ENCODE peak calls at places on chromosomes 2 and 18, in four cellular contexts. M is K562, X is GM12878, V is H1. S is an unnamed sample.

GRCh38 chr2:226352941-226353558 is 446.6 kb downstream of the IRS1 start:
- DNase-seq in X (no peak), M (no peak), V (no peak), S (no peak)

GRCh38 chr2:110219496-110220192 is 7.3 kb upstream of the MTLN start:
- DNase-seq in M (no peak), V (no peak), X (no peak), S (no peak)

GRCh38 chr18:3332376-3332775 is 70.4 kb downstream of the MYL12B start:
- DNase-seq in M (no peak), V (no peak), X (no peak), S (no peak)

GRCh38 chr2:59021786-59022185 is 780.7 kb upstream of the FANCL start:
- DNase-seq in V (no peak), X (no peak), M (no peak), S (no peak)

GRCh38 chr2:37149626-37150322 is 7.0 kb downstream of the EIF2AK2 start:
- DNase-seq in X (no peak), V (no peak), M (peak), S (no peak)

GRCh38 chr18:79590191-79591039 is 89.2 kb upstream of the CTDP1 start:
- DNase-seq in X (no peak), V (no peak), M (no peak), S (no peak)

GRCh38 chr18:3071676-3072075 is 58.7 kb upstream of the LPIN2 start:
- DNase-seq in X (no peak), M (no peak), V (no peak), S (no peak)

GRCh38 chr2:194867328-194867727 is 789.7 kb upstream of the SLC39A10 start:
- DNase-seq in V (no peak), X (no peak), M (no peak), S (no peak)

GRCh38 chr2:133609664-133610063 is 41.4 kb upstream of the NCKAP5 start:
- DNase-seq in V (no peak), X (no peak), M (no peak), S (no peak)

GRCh38 chr2:107681946-107682345 is 144.7 kb upstream of the RGPD4 start:
- DNase-seq in M (no peak), V (no peak), X (no peak), S (no peak)

GRCh38 chr2:149166958-149167810 is 128.7 kb downstream of the LYPD6B start:
- DNase-seq in X (peak), M (no peak), V (no peak), S (peak)

GRCh38 chr2:105781274-105781673 is 36.6 kb downstream of the NCK2 start:
- DNase-seq in X (no peak), V (no peak), M (no peak), S (no peak)

GRCh38 chr18:32469190-32469611 is 1.5 kb downstream of the GAREM1 start:
- DNase-seq in M (no peak), V (no peak), X (no peak), S (no peak)

GRCh38 chr2:213216461-213216860 is 65.0 kb upstream of the IKZF2 start:
- DNase-seq in X (no peak), V (no peak), M (no peak), S (no peak)

DNA sequence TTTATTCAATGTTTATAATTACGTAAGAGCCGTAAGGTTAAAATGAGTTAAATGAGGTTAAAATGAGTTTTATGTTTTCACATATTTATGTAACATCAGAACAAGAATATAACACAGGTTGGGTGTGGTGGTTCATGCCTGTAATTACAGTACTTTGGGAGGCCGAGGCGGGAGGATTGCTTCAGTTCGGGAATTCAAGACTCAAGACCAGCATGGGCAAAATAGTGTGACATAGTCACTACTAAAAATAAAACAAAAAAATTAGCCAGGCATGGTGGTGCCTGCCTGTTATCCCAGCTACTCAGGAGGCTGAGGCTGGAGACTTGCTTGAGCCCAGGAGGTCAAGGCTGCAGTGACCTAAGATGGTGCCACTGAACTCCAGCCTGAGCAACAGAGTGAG is 9.3 kb upstream of the MBD2 start:
- DNase-seq in X (no peak), V (no peak), M (no peak), S (no peak)
- H3K27ac ChIP-seq in X (no peak), V (no peak), M (no peak), S (no peak)

DNA sequence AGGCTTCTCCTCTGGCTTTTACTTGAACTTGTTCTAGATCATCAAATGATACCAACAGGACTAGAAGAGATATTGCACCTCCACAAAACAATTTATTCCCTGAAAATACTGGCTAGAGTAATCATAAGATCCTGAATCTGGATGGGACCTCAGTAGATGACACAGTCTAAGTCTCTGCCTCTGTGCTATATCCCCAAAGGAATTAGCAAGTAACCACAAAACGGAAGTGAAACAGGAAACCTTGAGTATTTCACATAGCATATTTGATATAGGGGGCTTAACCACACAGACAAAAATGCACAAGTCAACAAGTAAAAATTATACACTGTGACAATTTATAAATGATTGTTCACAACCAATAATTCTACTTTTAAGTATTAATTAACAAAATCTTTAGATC is 456.9 kb upstream of the TNP1 start:
- DNase-seq in X (peak), V (no peak), M (no peak), S (peak)
- TF ChIP-seq GABPA in X (no peak), V (no peak), M (no peak), S (no peak)

GRCh38 chr2:28354920-28355520 is 37.6 kb upstream of the FOSL2 start:
- DNase-seq in X (no peak), V (no peak), M (peak), S (no peak)
- H3K27ac ChIP-seq in X (no peak), V (no peak), M (peak), S (no peak)

GRCh38 chr2:62447411-62447810 is 58.6 kb downstream of the TMEM17 start:
- DNase-seq in V (no peak), X (no peak), M (no peak), S (no peak)
- TF ChIP-seq GABPA in V (no peak), X (no peak), M (no peak), S (no peak)

GRCh38 chr2:8604262-8604661 is 77.6 kb upstream of the ID2 start:
- DNase-seq in V (no peak), M (no peak), X (no peak), S (no peak)

GRCh38 chr2:8605350-8606065 is 76.3 kb upstream of the ID2 start:
- DNase-seq in M (no peak), V (no peak), X (no peak), S (no peak)

GRCh38 chr2:8600456-8600855 is 81.4 kb upstream of the ID2 start:
- DNase-seq in M (no peak), X (no peak), V (no peak), S (no peak)

GRCh38 chr2:8599421-8600242 is 82.2 kb upstream of the ID2 start:
- DNase-seq in V (no peak), M (no peak), X (no peak), S (no peak)

GRCh38 chr2:8602809-8603208 is 79.0 kb upstream of the ID2 start:
- DNase-seq in X (peak), V (no peak), M (no peak), S (peak)
- H3K27ac ChIP-seq in X (no peak), V (no peak), M (no peak), S (no peak)

GRCh38 chr2:88868861-88869260 is 177.4 kb downstream of the RPIA start:
- DNase-seq in V (no peak), X (no peak), M (no peak), S (no peak)

GRCh38 chr2:88871336-88871735 is 179.9 kb downstream of the RPIA start:
- DNase-seq in X (no peak), M (no peak), V (no peak), S (peak)

GRCh38 chr2:88870267-88870839 is 178.9 kb downstream of the RPIA start:
- DNase-seq in X (no peak), M (no peak), V (no peak), S (no peak)

GRCh38 chr2:88865801-88866353 is 174.4 kb downstream of the RPIA start:
- DNase-seq in V (no peak), M (no peak), X (no peak), S (no peak)

GRCh38 chr2:88866756-88867155 is 175.3 kb downstream of the RPIA start:
- DNase-seq in X (no peak), V (no peak), M (no peak), S (peak)
- TF ChIP-seq GABPA in X (no peak), V (no peak), M (no peak), S (no peak)

GRCh38 chr2:21037671-21038108 is 6.2 kb downstream of the APOB start:
- DNase-seq in M (no peak), X (no peak), V (no peak), S (no peak)

GRCh38 chr2:21038403-21039073 is 5.3 kb downstream of the APOB start:
- DNase-seq in X (no peak), V (no peak), M (no peak), S (no peak)

GRCh38 chr2:21035974-21036707 is 7.7 kb downstream of the APOB start:
- DNase-seq in X (no peak), V (no peak), M (no peak), S (no peak)

GRCh38 chr2:21035282-21035973 is 8.4 kb downstream of the APOB start:
- DNase-seq in M (no peak), V (no peak), X (no peak), S (no peak)

GRCh38 chr2:21036708-21037670 is 6.9 kb downstream of the APOB start:
- DNase-seq in X (no peak), M (no peak), V (no peak), S (no peak)
- H3K27ac ChIP-seq in X (no peak), M (no peak), V (no peak), S (no peak)

DNA sequence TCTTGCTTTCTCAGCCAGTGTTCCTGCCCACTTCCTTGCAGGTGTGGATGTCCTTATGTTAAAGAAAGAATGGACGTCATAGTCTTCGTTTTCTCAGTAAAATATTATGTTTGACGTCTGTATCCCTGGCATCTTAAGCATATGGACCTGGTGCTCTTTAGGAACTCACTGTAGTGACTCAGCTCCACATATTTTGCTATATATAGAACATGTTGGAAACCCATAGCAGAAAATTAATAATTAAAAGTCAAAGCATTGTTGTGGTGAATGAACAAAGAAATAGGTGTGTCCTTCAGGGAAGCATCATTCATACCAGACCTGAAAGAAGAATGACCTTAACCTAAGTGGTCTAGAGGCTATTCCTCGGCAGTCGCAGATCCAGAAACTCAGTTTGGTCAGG is 196.1 kb downstream of the MCFD2 start:
- DNase-seq in X (no peak), V (no peak), M (no peak), S (no peak)
- TF ChIP-seq GABPA in X (no peak), V (no peak), M (no peak), S (no peak)

DNA sequence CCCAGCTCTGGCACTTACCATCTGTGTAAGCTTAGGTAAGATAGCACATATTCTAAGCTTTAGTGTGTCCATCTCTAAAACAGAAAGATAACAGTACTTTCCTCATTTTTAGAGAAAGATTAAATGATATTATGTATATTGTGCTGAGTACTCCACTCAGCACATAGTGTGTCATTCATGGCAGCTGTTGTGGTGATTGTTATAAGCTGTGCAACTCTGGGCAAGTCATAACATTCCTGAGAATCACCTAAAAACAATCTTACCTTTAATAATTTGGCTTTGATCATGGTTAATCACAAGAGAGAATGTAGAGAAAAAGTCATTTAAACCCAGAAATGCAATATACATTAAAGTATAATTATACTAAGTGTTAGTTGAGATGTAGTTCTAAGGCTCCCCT is 391.5 kb downstream of the GALNT13 start:
- DNase-seq in V (no peak), X (no peak), M (no peak), S (no peak)
- H3K27ac ChIP-seq in V (no peak), X (no peak), M (no peak), S (no peak)